ENCODE peak calls at places on chromosome 4, in eight cellular contexts. A, N, C, Y, U, I, P and F are unnamed samples.

GRCh38 chr4:115529126-115529525 is 415.7 kb upstream of the NDST4 start:
- DNase-seq in I (no peak), U (no peak), A (no peak), P (no peak), C (no peak), Y (no peak), N (no peak), F (no peak)

GRCh38 chr4:41358626-41359025 is 101.9 kb downstream of the UCHL1 start:
- DNase-seq in N (no peak), P (no peak), Y (peak), U (no peak), I (no peak), C (no peak), A (no peak), F (no peak)

GRCh38 chr4:166014411-166014810 is 141.4 kb downstream of the TLL1 start:
- DNase-seq in N (no peak), C (no peak), U (no peak), A (no peak), P (no peak), Y (no peak), I (no peak), F (no peak)

GRCh38 chr4:152304220-152304619 is 231.7 kb downstream of the FBXW7 start:
- DNase-seq in Y (no peak), N (no peak), C (peak), P (no peak), A (no peak), U (no peak), I (no peak), F (no peak)

GRCh38 chr4:61180405-61180804 is 19.7 kb upstream of the ADGRL3 start:
- DNase-seq in N (no peak), A (no peak), U (no peak), C (no peak), I (no peak), P (no peak), Y (no peak), F (no peak)

GRCh38 chr4:22237155-22237751 is 278.6 kb downstream of the ADGRA3 start:
- DNase-seq in N (no peak), I (no peak), P (peak), Y (peak), U (peak), C (no peak), A (no peak), F (peak)

GRCh38 chr4:146243141-146243882 is 29.0 kb downstream of the REELD1 start:
- DNase-seq in I (peak), C (no peak), A (peak), P (peak), U (peak), Y (peak), N (no peak), F (peak)

GRCh38 chr4:1250527-1250812 is 1.5 kb upstream of the CTBP1 start:
- DNase-seq in N (no peak), P (no peak), U (no peak), I (no peak), A (no peak), Y (no peak), C (no peak), F (no peak)

GRCh38 chr4:157196050-157196449 is 24.5 kb upstream of the GRIA2 start:
- DNase-seq in P (no peak), C (no peak), U (no peak), A (no peak), Y (no peak), N (no peak), I (no peak), F (no peak)